ENCODE peak calls at places on chromosomes 4 and X, in eight cellular contexts. W is astrocyte, V is tibial nerve, P is psoas muscle, F is heart left ventricle, L is right atrium auricular region, Q is stomach, I is body of pancreas. X is an unnamed sample. For H3K27me3, the result is how much of the 10 kb centered on the place peaks cover.

GRCh38 chrX:12975670-12975965 is 708 bp downstream of the TMSB4X start:
- DNase-seq in W (no peak), V (no peak), P (peak), F (peak), L (no peak), Q (no peak), I (no peak), X (no peak)

GRCh38 chrX:30561191-30561590 is 16.4 kb downstream of the TASL start:
- DNase-seq in W (no peak), V (no peak), P (no peak), F (peak), L (no peak), Q (no peak), I (no peak), X (no peak)

GRCh38 chr4:39151120-39151713 is 31.1 kb upstream of the WDR19 start:
- DNase-seq in W (peak), V (no peak), P (no peak), F (no peak), L (no peak), Q (no peak), I (no peak), X (no peak)

GRCh38 chr4:26217961-26218676 is 102.7 kb upstream of the RBPJ start:
- DNase-seq in W (no peak), V (peak), P (peak), F (peak), L (peak), Q (no peak), I (no peak), X (peak)

GRCh38 chr4:171920901-171921300 is 107.7 kb downstream of the GALNTL6 start:
- DNase-seq in W (no peak), V (no peak), P (no peak), F (no peak), L (no peak), Q (no peak), I (no peak), X (no peak)

GRCh38 chr4:154029171-154029570 is 240.3 kb upstream of the SFRP2 start:
- DNase-seq in W (no peak), V (no peak), P (no peak), F (no peak), L (no peak), Q (no peak), I (no peak), X (no peak)

GRCh38 chrX:18983711-18984380 is at the start of gene PHKA2:
- DNase-seq in W (peak), V (peak), P (peak), F (peak), L (peak), Q (peak), I (peak), X (no peak)

GRCh38 chrX:40247848-40248622 is 150.3 kb upstream of the BCOR start:
- DNase-seq in W (no peak), V (no peak), P (no peak), F (no peak), L (no peak), Q (no peak), I (no peak), X (no peak)

GRCh38 chr4:74056114-74056857 is 17.8 kb upstream of the CXCL3 start:
- DNase-seq in W (peak), V (no peak), P (no peak), F (no peak), L (no peak), Q (no peak), I (no peak), X (no peak)

GRCh38 chr4:92257931-92258857 is 45.6 kb upstream of the GRID2 start:
- DNase-seq in W (no peak), V (no peak), P (no peak), F (no peak), L (no peak), Q (no peak), I (no peak), X (no peak)

GRCh38 chr4:38281416-38282071 is 321.3 kb downstream of the PTTG2 start:
- DNase-seq in W (peak), V (no peak), P (no peak), F (no peak), L (no peak), Q (no peak), I (no peak), X (no peak)

GRCh38 chrX:36898301-36898700 is 109.9 kb upstream of the FAM47C start:
- DNase-seq in W (no peak), V (no peak), P (no peak), F (no peak), L (no peak), Q (no peak), I (no peak), X (no peak)

GRCh38 chrX:19017271-19017670 is 33.4 kb upstream of the PHKA2 start:
- DNase-seq in W (no peak), V (no peak), P (peak), F (no peak), L (no peak), Q (no peak), I (peak), X (no peak)

GRCh38 chrX:109600114-109600710 is 24.8 kb downstream of the KCNE5 start:
- DNase-seq in W (peak), V (no peak), P (no peak), F (peak), L (no peak), Q (no peak), I (no peak), X (no peak)

GRCh38 chr4:92305148-92305877 is 1.5 kb downstream of the GRID2 start:
- DNase-seq in W (peak), V (no peak), P (peak), F (peak), L (peak), Q (peak), I (peak), X (no peak)

GRCh38 chr4:183142566-183143545 is 43.8 kb downstream of the WWC2 start:
- DNase-seq in W (peak), V (no peak), P (peak), F (peak), L (no peak), Q (peak), I (peak), X (no peak)

GRCh38 chrX:2134782-2135181 is 366.0 kb downstream of the DHRSX start:
- DNase-seq in W (no peak), V (no peak), P (no peak), F (no peak), L (no peak), Q (no peak), I (no peak), X (no peak)

GRCh38 chr4:107376293-107376692 is 340.2 kb upstream of the DKK2 start:
- DNase-seq in W (no peak), V (no peak), P (no peak), F (no peak), L (no peak), Q (no peak), I (no peak), X (no peak)

GRCh38 chr4:73731968-73732610 is 8.3 kb upstream of the CXCL8 start:
- DNase-seq in W (no peak), V (no peak), P (no peak), F (no peak), L (no peak), Q (no peak), I (no peak), X (no peak)

GRCh38 chr4:153474251-153474650 is 8.1 kb downstream of the TMEM131L start:
- DNase-seq in W (no peak), V (no peak), P (no peak), F (no peak), L (no peak), Q (no peak), I (no peak), X (no peak)

GRCh38 chrX:151871244-151871643 is 41.4 kb upstream of the MAGEA4 start:
- DNase-seq in W (peak), V (no peak), P (no peak), F (no peak), L (no peak), Q (no peak), I (no peak), X (no peak)

GRCh38 chr4:140260227-140260626 is 106.2 kb upstream of the MAML3 start:
- DNase-seq in W (peak), V (no peak), P (no peak), F (no peak), L (no peak), Q (no peak), I (no peak), X (no peak)

GRCh38 chrX:131841496-131842410 is 181.3 kb upstream of the STK26 start:
- DNase-seq in W (peak), V (no peak), P (no peak), F (peak), L (no peak), Q (peak), I (peak), X (peak)

GRCh38 chr4:74319506-74319905 is 11.2 kb downstream of the EPGN start:
- DNase-seq in W (peak), V (no peak), P (no peak), F (no peak), L (no peak), Q (no peak), I (no peak), X (no peak)

GRCh38 chrX:34546366-34546765 is 110.7 kb downstream of the TMEM47 start:
- DNase-seq in W (no peak), V (no peak), P (no peak), F (no peak), L (no peak), Q (no peak), I (no peak), X (no peak)

GRCh38 chr4:102825261-102826071 is 1.9 kb downstream of the UBE2D3 start:
- DNase-seq in W (peak), V (no peak), P (no peak), F (no peak), L (no peak), Q (no peak), I (peak), X (peak)

GRCh38 chr4:101944649-101945048 is 154.1 kb downstream of the BANK1 start:
- DNase-seq in W (peak), V (no peak), P (no peak), F (no peak), L (no peak), Q (no peak), I (no peak), X (no peak)

GRCh38 chr4:99965674-99966350 is 15.7 kb upstream of the H2AZ1 start:
- DNase-seq in W (no peak), V (no peak), P (no peak), F (no peak), L (no peak), Q (no peak), I (no peak), X (no peak)

GRCh38 chrX:65755786-65756185 is 88.3 kb downstream of the MSN start:
- DNase-seq in W (no peak), V (no peak), P (no peak), F (no peak), L (no peak), Q (no peak), I (no peak), X (no peak)

GRCh38 chrX:41300758-41301437 is 33.1 kb upstream of the DDX3X start:
- DNase-seq in W (peak), V (no peak), P (no peak), F (no peak), L (no peak), Q (no peak), I (no peak), X (no peak)

GRCh38 chr4:10787365-10787764 is 102.8 kb upstream of the CLNK start:
- DNase-seq in W (no peak), V (no peak), P (no peak), F (no peak), L (no peak), Q (no peak), I (no peak), X (no peak)

GRCh38 chrX:134240209-134240608 is 3.2 kb downstream of the CCDC160 start:
- DNase-seq in W (no peak), V (no peak), P (no peak), F (no peak), L (no peak), Q (no peak), I (no peak), X (no peak)

GRCh38 chr4:3346146-3346545 is 53.3 kb downstream of the RGS12 start:
- DNase-seq in W (peak), V (no peak), P (no peak), F (no peak), L (peak), Q (peak), I (peak), X (no peak)

GRCh38 chr4:3009422-3009821 is 46.1 kb downstream of the GRK4 start:
- DNase-seq in W (peak), V (no peak), P (no peak), F (no peak), L (no peak), Q (no peak), I (peak), X (peak)

GRCh38 chr4:74886490-74886889 is 46.4 kb upstream of the PARM1 start:
- DNase-seq in W (peak), V (no peak), P (no peak), F (no peak), L (no peak), Q (no peak), I (no peak), X (no peak)

GRCh38 chrX:130034178-130034577 is 51.7 kb downstream of the BCORL1 start:
- DNase-seq in W (no peak), V (no peak), P (no peak), F (no peak), L (no peak), Q (no peak), I (no peak), X (no peak)

DNA sequence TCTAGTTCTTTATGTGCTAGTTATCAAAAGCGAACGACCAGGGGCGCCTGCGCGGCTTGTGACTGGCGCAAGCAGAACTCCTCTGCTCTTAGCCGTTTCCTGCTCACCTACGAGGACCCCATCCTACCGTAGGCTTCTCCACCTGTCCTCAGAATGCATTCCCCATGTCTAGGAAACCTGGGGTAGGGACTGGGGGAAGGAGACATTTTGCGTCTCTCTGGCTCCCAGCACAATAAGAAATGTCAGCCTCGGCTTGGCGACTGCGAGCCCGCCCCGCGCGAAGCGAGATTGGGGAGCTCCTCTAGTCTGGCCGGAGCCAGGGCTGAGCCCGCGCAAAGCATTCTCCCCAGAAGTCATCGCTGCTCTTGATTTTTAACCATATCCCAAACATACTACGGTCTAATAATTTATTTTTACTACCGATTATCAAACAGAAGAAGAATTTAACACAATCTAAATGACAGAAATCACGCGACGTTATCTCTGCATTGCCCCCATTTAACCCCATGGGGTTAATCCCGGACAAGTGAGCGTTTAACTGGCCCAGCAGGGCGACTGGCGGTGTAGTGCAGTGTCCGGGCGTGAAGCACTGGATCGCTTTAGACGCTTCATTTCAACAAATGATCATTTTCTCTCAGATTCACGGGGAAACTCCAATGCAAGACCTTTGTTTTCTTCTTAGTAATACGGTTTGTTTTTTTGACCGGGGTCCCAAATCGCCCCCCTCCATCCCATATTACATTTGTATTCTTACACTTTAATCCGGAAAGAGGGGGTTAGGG is 7.9 kb upstream of the PITX2 start:
- DNase-seq in W (no peak), V (no peak), P (no peak), F (no peak), L (peak), Q (no peak), I (no peak), X (no peak)
- H3K27me3 ChIP-seq in W (half or more), V (half or more), P (under half), F (half or more), L (half or more), Q (under half), I (half or more), X (under half)

DNA sequence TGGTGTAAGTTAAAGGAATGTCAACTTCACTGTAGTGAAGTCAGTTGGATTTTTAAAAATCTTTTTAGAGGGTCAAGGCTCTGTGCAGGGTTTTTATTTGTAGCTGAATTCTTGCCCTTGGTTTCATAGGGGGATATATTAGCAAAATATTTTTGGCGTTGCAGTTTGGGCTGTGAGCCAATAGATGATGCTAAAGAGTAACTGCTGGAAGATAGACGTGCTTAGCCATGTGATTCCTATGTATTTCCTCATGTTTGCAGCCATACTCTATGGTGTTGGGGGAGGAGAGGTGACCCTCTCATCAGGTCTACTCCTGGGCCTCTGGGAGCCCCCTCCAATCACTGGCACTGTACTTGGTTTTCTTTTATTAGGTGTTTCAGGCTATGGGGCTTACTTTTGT is 246.7 kb upstream of the ARHGAP24 start:
- DNase-seq in W (no peak), V (no peak), P (no peak), F (no peak), L (no peak), Q (no peak), I (no peak), X (no peak)
- TF ChIP-seq CTCF in W (no peak), V (no peak), P (no peak), F (no peak), L (no peak), Q (no peak), I (no peak), X (peak)

GRCh38 chr4:143352052-143352451 is 15.4 kb downstream of the GAB1 start:
- DNase-seq in W (peak), V (no peak), P (no peak), F (no peak), L (no peak), Q (no peak), I (no peak), X (no peak)
- H3K4me3 ChIP-seq in W (no peak), V (no peak), P (no peak), F (peak), L (no peak), Q (no peak), I (no peak), X (no peak)

GRCh38 chrX:145506225-145506624 is 258.9 kb downstream of the SPANXN1 start:
- DNase-seq in W (no peak), V (no peak), P (no peak), F (no peak), L (no peak), Q (no peak), I (no peak), X (no peak)

DNA sequence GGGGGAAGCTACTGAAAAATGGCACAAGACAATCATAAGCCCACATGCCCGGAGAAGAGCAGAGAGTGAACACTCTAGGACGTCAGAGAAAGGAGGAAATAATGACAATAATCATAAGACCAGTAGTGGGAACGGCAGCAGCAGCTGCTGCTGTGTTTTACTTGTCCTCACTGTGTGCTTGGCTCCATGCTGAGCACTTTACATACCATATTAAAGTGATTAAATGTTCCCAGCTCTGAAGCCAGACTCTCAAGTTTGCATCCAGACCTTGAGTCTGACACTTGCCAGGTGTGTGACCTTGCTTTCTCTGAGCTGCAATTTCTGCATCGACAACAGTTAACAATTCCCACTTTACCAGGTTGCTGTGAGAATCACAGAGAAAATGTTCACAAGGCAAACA is 255.4 kb downstream of the SPANXN1 start:
- DNase-seq in W (no peak), V (no peak), P (no peak), F (no peak), L (no peak), Q (no peak), I (no peak), X (no peak)
- H3K27me3 ChIP-seq in W (under half), V (under half), P (under half), F (under half), L (under half), Q (under half), I (under half), X (under half)

GRCh38 chr4:115234405-115235093 is 121.1 kb upstream of the NDST4 start:
- DNase-seq in W (no peak), V (no peak), P (no peak), F (no peak), L (no peak), Q (no peak), I (no peak), X (no peak)
- TF ChIP-seq CTCF in W (peak), V (no peak), P (no peak), F (no peak), L (no peak), Q (peak), I (no peak), X (peak)

GRCh38 chr4:825969-826330 is at the start of gene CPLX1:
- DNase-seq in W (no peak), V (no peak), P (peak), F (no peak), L (no peak), Q (peak), I (no peak), X (no peak)
- H3K4me3 ChIP-seq in W (no peak), V (peak), P (peak), F (peak), L (peak), Q (peak), I (no peak), X (no peak)

GRCh38 chrX:115067812-115068211 is 50.4 kb upstream of the IL13RA2 start:
- DNase-seq in W (no peak), V (no peak), P (no peak), F (no peak), L (no peak), Q (no peak), I (no peak), X (no peak)

GRCh38 chrX:115068896-115069295 is 51.5 kb upstream of the IL13RA2 start:
- DNase-seq in W (no peak), V (no peak), P (peak), F (peak), L (no peak), Q (no peak), I (no peak), X (peak)

GRCh38 chrX:115065304-115065703 is 47.9 kb upstream of the IL13RA2 start:
- DNase-seq in W (no peak), V (no peak), P (no peak), F (no peak), L (no peak), Q (no peak), I (no peak), X (no peak)
- H3K27me3 ChIP-seq in W (under half), V (under half), P (under half), F (under half), L (under half), Q (under half), I (under half), X (under half)